ENCODE peak calls at places on chromosomes 5 and 9, in nine cellular contexts. M is activated naive CD4-positive, alpha-beta T cell treated with anti-CD3 and anti-CD28 coated beads, Interleukin-2, amount 50 U/mL, for 16 hours; N is neural crest cell; U is activated T-cell treated with anti-CD3 and anti-CD28 coated beads for 48 hours; E is KG1; L is A673; X is stimulated activated CD4-positive, alpha-beta T cell treated with anti-CD3 and anti-CD28 coated beads, Interleukin-2, amount 100 ng/mL, for 48 hours; G is CD8-positive, alpha-beta T cell; K is ACHN. I is an unnamed sample.

GRCh38 chr5:90480699-90481098 is 6.0 kb downstream of the POLR3G start:
- DNase-seq in M (no peak), N (no peak), U (no peak), E (no peak), L (no peak), X (no peak), G (no peak), K (no peak), I (no peak)

GRCh38 chr9:136709454-136710109 is 2.8 kb upstream of the DIPK1B start:
- DNase-seq in M (no peak), N (no peak), U (no peak), E (no peak), L (no peak), X (no peak), G (no peak), K (no peak), I (peak)

GRCh38 chr9:97293827-97294226 is 13.6 kb upstream of the CCDC180 start:
- DNase-seq in M (no peak), N (no peak), U (no peak), E (no peak), L (no peak), X (no peak), G (no peak), K (no peak), I (no peak)

GRCh38 chr5:159166416-159166815 is 42.9 kb downstream of the RNF145 start:
- DNase-seq in M (no peak), N (no peak), U (no peak), E (no peak), L (no peak), X (no peak), G (no peak), K (no peak), I (no peak)

GRCh38 chr5:149765932-149766331 is 35.8 kb downstream of the PPARGC1B start:
- DNase-seq in M (no peak), N (no peak), U (no peak), E (no peak), L (no peak), X (no peak), G (no peak), K (no peak), I (no peak)

GRCh38 chr5:55211184-55211874 is 15.8 kb downstream of the MCIDAS start:
- DNase-seq in M (no peak), N (no peak), U (no peak), E (no peak), L (no peak), X (no peak), G (no peak), K (no peak), I (no peak)

GRCh38 chr5:111927191-111927590 is 170.2 kb upstream of the NREP start:
- DNase-seq in M (no peak), N (no peak), U (no peak), E (no peak), L (no peak), X (no peak), G (no peak), K (no peak), I (no peak)

GRCh38 chr5:167792538-167792937 is 498.9 kb upstream of the WWC1 start:
- DNase-seq in M (no peak), N (no peak), U (no peak), E (no peak), L (peak), X (no peak), G (no peak), K (no peak), I (no peak)

GRCh38 chr5:61082516-61083280 is 79.6 kb downstream of the SMIM15 start:
- DNase-seq in M (no peak), N (no peak), U (no peak), E (no peak), L (no peak), X (no peak), G (no peak), K (no peak), I (no peak)

GRCh38 chr5:99104538-99105132 is 175.8 kb upstream of the CHD1 start:
- DNase-seq in M (no peak), N (no peak), U (no peak), E (no peak), L (peak), X (no peak), G (no peak), K (peak), I (no peak)

GRCh38 chr9:89996717-89997116 is 391.9 kb downstream of the GADD45G start:
- DNase-seq in M (no peak), N (no peak), U (no peak), E (no peak), L (no peak), X (no peak), G (no peak), K (peak), I (peak)

GRCh38 chr5:150662731-150663516 is 1.9 kb downstream of the MYOZ3 start:
- DNase-seq in M (no peak), N (no peak), U (no peak), E (no peak), L (no peak), X (no peak), G (no peak), K (no peak), I (no peak)

GRCh38 chr5:123035320-123035949 is 1.1 kb downstream of the PPIC start:
- DNase-seq in M (no peak), N (no peak), U (no peak), E (no peak), L (peak), X (no peak), G (no peak), K (peak), I (peak)

GRCh38 chr5:175872287-175873089 is 1.1 kb downstream of the CPLX2 start:
- DNase-seq in M (no peak), N (no peak), U (no peak), E (no peak), L (no peak), X (no peak), G (no peak), K (no peak), I (peak)

GRCh38 chr5:78985407-78986223 is 505 bp upstream of the ARSB start:
- DNase-seq in M (peak), N (peak), U (peak), E (peak), L (no peak), X (peak), G (peak), K (peak), I (no peak)

GRCh38 chr5:123090641-123091257 is 1.7 kb downstream of the PRDM6 start:
- DNase-seq in M (no peak), N (no peak), U (no peak), E (no peak), L (no peak), X (no peak), G (no peak), K (no peak), I (peak)

GRCh38 chr5:431001-431710 is 11.8 kb upstream of the EXOC3 start:
- DNase-seq in M (peak), N (peak), U (peak), E (no peak), L (peak), X (peak), G (peak), K (peak), I (peak)

GRCh38 chr5:168409601-168410458 is 76.4 kb upstream of the RARS1 start:
- DNase-seq in M (no peak), N (no peak), U (peak), E (no peak), L (peak), X (peak), G (no peak), K (peak), I (no peak)

GRCh38 chr5:52139888-52140580 is 647.7 kb upstream of the ITGA1 start:
- DNase-seq in M (no peak), N (no peak), U (no peak), E (no peak), L (peak), X (no peak), G (no peak), K (no peak), I (no peak)

GRCh38 chr9:110016340-110016739 is 191.6 kb downstream of the C9orf152 start:
- DNase-seq in M (no peak), N (no peak), U (no peak), E (no peak), L (no peak), X (no peak), G (no peak), K (no peak), I (no peak)

GRCh38 chr9:94903961-94904421 is 177.5 kb downstream of the AOPEP start:
- DNase-seq in M (no peak), N (no peak), U (no peak), E (no peak), L (no peak), X (no peak), G (no peak), K (no peak), I (no peak)

GRCh38 chr9:113508111-113508749 is 44.7 kb downstream of the RGS3 start:
- DNase-seq in M (no peak), N (no peak), U (no peak), E (no peak), L (peak), X (no peak), G (no peak), K (peak), I (no peak)

GRCh38 chr9:104927216-104927911 is 591 bp downstream of the ABCA1 start:
- DNase-seq in M (peak), N (peak), U (peak), E (peak), L (peak), X (peak), G (no peak), K (peak), I (peak)

GRCh38 chr5:147791181-147791580 is 8.7 kb upstream of the JAKMIP2 start:
- DNase-seq in M (no peak), N (no peak), U (no peak), E (no peak), L (no peak), X (no peak), G (no peak), K (no peak), I (no peak)

GRCh38 chr5:312845-313244 is 8.7 kb upstream of the AHRR start:
- DNase-seq in M (no peak), N (no peak), U (no peak), E (no peak), L (no peak), X (no peak), G (no peak), K (no peak), I (no peak)